ENCODE peak calls at places on chromosomes 4 and X, in six cellular contexts. Q, R, B, Z, L and P are unnamed samples.

GRCh38 chr4:41212221-41213203 is 1.8 kb downstream of the APBB2 start:
- DNase-seq in B (peak), L (no peak), Q (peak), R (peak), Z (peak), P (peak)

GRCh38 chrX:66728818-66729271 is 90.0 kb upstream of the EDA2R start:
- DNase-seq in B (peak), Z (peak), Q (peak), L (peak), R (peak), P (peak)

GRCh38 chr4:119570401-119570800 is 58.2 kb downstream of the PDE5A start:
- DNase-seq in Q (no peak), R (peak), B (peak), L (no peak), Z (no peak), P (no peak)

GRCh38 chr4:87375719-87376291 is 15.2 kb downstream of the HSD17B11 start:
- DNase-seq in L (peak), Z (peak), B (peak), Q (no peak), R (peak), P (no peak)

GRCh38 chrX:40148439-40149285 is 50.9 kb upstream of the BCOR start:
- DNase-seq in R (peak), Z (peak), L (peak), B (no peak), Q (peak), P (peak)

GRCh38 chr4:136650541-136651277 is 881.6 kb downstream of the PCDH18 start:
- DNase-seq in R (peak), L (no peak), Z (no peak), Q (no peak), B (peak), P (no peak)

GRCh38 chrX:151871244-151871643 is 41.4 kb upstream of the MAGEA4 start:
- DNase-seq in R (peak), L (no peak), Q (no peak), Z (no peak), B (peak), P (no peak)

GRCh38 chr4:85720736-85721135 is 245.8 kb downstream of the ARHGAP24 start:
- DNase-seq in Q (no peak), Z (no peak), L (no peak), B (peak), R (peak), P (no peak)

GRCh38 chr4:151276787-151277557 is at the start of gene PRSS48:
- DNase-seq in Z (peak), B (peak), L (peak), R (peak), Q (peak), P (peak)

GRCh38 chr4:183352546-183352945 is 30.3 kb upstream of the CLDN24 start:
- DNase-seq in Q (no peak), B (no peak), L (no peak), Z (no peak), R (no peak), P (no peak)

GRCh38 chr4:78032446-78032845 is 24.7 kb upstream of the FRAS1 start:
- DNase-seq in Q (no peak), B (no peak), L (no peak), Z (peak), R (no peak), P (no peak)

GRCh38 chr4:101274888-101275752 is 72.2 kb downstream of the PPP3CA start:
- DNase-seq in R (peak), B (no peak), Q (no peak), Z (no peak), L (no peak), P (no peak)

GRCh38 chr4:36651253-36651652 is 369.8 kb downstream of the DTHD1 start:
- DNase-seq in B (no peak), R (no peak), Z (no peak), Q (no peak), L (no peak), P (no peak)

DNA sequence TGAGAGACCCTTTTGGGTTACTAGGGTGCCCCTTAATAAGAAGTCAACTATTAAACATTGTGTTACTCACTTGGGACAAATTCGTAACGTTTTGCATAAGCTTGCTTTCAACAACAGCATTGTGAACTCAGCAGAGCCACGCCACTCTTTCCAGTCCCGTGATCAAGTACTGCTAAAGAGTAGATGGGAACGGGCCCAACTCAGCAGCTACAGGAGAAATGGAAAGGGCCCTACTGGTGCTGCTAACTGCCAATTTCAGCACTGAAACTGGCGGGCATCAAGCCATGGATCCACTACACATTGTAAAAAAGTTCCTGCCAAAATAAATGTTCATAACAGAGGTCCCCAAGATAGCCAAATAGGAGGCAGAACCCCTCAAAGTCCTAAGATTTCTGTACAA is 19.0 kb upstream of the DHX15 start:
- DNase-seq in R (no peak), B (no peak), Q (no peak), L (no peak), Z (no peak), P (no peak)
- TF ChIP-seq CTCF in R (no peak), B (no peak), Q (no peak), L (no peak), Z (no peak), P (no peak)

GRCh38 chr4:113328514-113328913 is 279.1 kb downstream of the ANK2 start:
- DNase-seq in Q (peak), B (no peak), Z (peak), R (peak), L (peak), P (peak)
- TF ChIP-seq CTCF in Q (peak), B (peak), Z (peak), R (peak), L (peak), P (peak)

GRCh38 chr4:3642806-3643517 is 110.7 kb upstream of the LRPAP1 start:
- DNase-seq in R (no peak), Q (no peak), Z (no peak), L (no peak), B (no peak), P (no peak)

GRCh38 chr4:3641501-3641900 is 109.3 kb upstream of the LRPAP1 start:
- DNase-seq in L (no peak), B (no peak), R (no peak), Q (no peak), Z (no peak), P (no peak)

GRCh38 chr4:3643518-3644433 is 111.6 kb upstream of the LRPAP1 start:
- DNase-seq in R (no peak), Z (no peak), L (no peak), B (no peak), Q (no peak), P (no peak)

GRCh38 chr4:3640587-3640962 is 108.4 kb upstream of the LRPAP1 start:
- DNase-seq in R (no peak), Q (no peak), Z (no peak), L (peak), B (peak), P (no peak)

GRCh38 chr4:3642056-3642630 is 109.9 kb upstream of the LRPAP1 start:
- DNase-seq in B (no peak), Q (no peak), R (no peak), L (no peak), Z (no peak), P (no peak)
- TF ChIP-seq CTCF in B (no peak), Q (no peak), R (no peak), L (no peak), Z (no peak), P (no peak)

GRCh38 chrX:96372313-96373046 is 312.2 kb upstream of the DIAPH2 start:
- DNase-seq in R (peak), B (peak), L (no peak), Q (no peak), Z (peak), P (peak)
- TF ChIP-seq CTCF in R (peak), B (peak), L (no peak), Q (peak), Z (peak), P (peak)

GRCh38 chr4:128166982-128167381 is 105.9 kb downstream of the LARP1B start:
- DNase-seq in B (no peak), R (no peak), L (no peak), Q (no peak), Z (no peak), P (no peak)
- TF ChIP-seq CTCF in B (no peak), R (no peak), L (no peak), Q (no peak), Z (no peak), P (no peak)

DNA sequence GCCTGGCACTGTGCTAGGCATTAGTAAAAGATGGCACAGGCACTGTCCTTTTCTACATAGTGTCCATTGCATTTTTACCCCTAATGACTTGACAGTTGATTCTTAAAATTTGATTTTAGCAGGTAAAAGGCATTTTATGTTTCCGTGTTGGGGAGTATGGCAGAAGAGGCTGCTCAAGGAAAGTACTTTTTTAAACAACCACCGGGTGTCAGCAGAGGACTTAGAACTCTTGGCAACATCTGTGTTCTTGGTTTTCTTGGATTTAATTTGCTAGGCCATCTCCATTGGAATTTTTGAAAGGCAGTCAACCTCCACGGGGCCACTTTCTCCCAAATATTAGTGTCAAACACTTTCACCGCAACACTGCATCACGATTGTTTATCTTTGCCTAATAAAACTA is 102.9 kb downstream of the TSPAN7 start:
- DNase-seq in Z (peak), Q (no peak), L (peak), B (peak), R (peak), P (peak)
- TF ChIP-seq CTCF in Z (peak), Q (peak), L (peak), B (peak), R (peak), P (no peak)